ENCODE peak calls at places on chromosomes 4 and X, in nine cellular contexts. V, L, G, P, E, R, K, X and O are unnamed samples.

GRCh38 chr4:159178147-159178541 is 75.3 kb downstream of the RAPGEF2 start:
- DNase-seq in G (no peak), X (no peak), R (no peak), K (no peak), E (no peak), P (no peak), L (no peak), V (no peak), O (no peak)

GRCh38 chr4:123786955-123787354 is 390.4 kb downstream of the SPRY1 start:
- DNase-seq in X (peak), L (no peak), V (no peak), E (no peak), P (peak), R (peak), K (no peak), G (peak), O (no peak)

GRCh38 chr4:40656221-40656863 is 26.7 kb upstream of the RBM47 start:
- DNase-seq in K (no peak), G (no peak), E (no peak), V (no peak), R (no peak), L (peak), P (peak), X (no peak), O (no peak)

GRCh38 chr4:48790581-48790980 is 10.5 kb upstream of the FRYL start:
- DNase-seq in V (no peak), E (no peak), L (no peak), X (no peak), P (no peak), K (no peak), G (no peak), R (no peak), O (no peak)

GRCh38 chrX:36534900-36535299 is 473.3 kb upstream of the FAM47C start:
- DNase-seq in G (no peak), P (no peak), X (no peak), K (no peak), L (no peak), V (no peak), E (no peak), R (no peak), O (no peak)

GRCh38 chr4:7462509-7462971 is 27.8 kb upstream of the PSAPL1 start:
- DNase-seq in V (peak), E (peak), P (no peak), R (no peak), K (peak), L (no peak), X (peak), G (peak), O (peak)

GRCh38 chr4:13547563-13548041 is 3.3 kb upstream of the NKX3-2 start:
- DNase-seq in E (no peak), R (peak), P (peak), L (no peak), G (no peak), V (no peak), K (no peak), X (no peak), O (no peak)

GRCh38 chr4:141853091-141853734 is 216.8 kb downstream of the IL15 start:
- DNase-seq in K (no peak), L (no peak), P (peak), E (no peak), G (no peak), R (no peak), X (no peak), V (peak), O (no peak)

GRCh38 chrX:23871905-23872546 is 35.7 kb downstream of the APOO start:
- DNase-seq in G (no peak), V (peak), L (no peak), X (no peak), E (peak), K (peak), P (no peak), R (no peak), O (no peak)

GRCh38 chr4:184669251-184669650 is 19.7 kb downstream of the PRIMPOL start:
- DNase-seq in E (no peak), K (no peak), L (no peak), X (no peak), G (no peak), R (no peak), V (no peak), P (no peak), O (no peak)

GRCh38 chr4:139770361-139770760 is 104.7 kb downstream of the MGST2 start:
- DNase-seq in R (no peak), G (no peak), L (no peak), E (peak), V (peak), P (no peak), K (no peak), X (no peak), O (no peak)

GRCh38 chrX:72393836-72394517 is 88.3 kb upstream of the CITED1 start:
- DNase-seq in X (no peak), P (no peak), G (no peak), K (no peak), V (no peak), E (no peak), R (no peak), L (no peak), O (no peak)

GRCh38 chrX:24117288-24117687 is 32.2 kb upstream of the ZFX start:
- DNase-seq in E (peak), R (peak), L (no peak), K (no peak), X (peak), G (no peak), V (peak), P (no peak), O (no peak)

GRCh38 chr4:8402640-8403039 is 37.9 kb downstream of the ACOX3 start:
- DNase-seq in P (no peak), L (no peak), G (no peak), R (no peak), E (peak), X (no peak), V (no peak), K (no peak), O (no peak)

GRCh38 chrX:53091354-53091753 is 2.6 kb upstream of the KANTR start:
- DNase-seq in R (no peak), X (no peak), V (no peak), L (no peak), P (no peak), E (no peak), G (no peak), K (peak), O (no peak)

GRCh38 chr4:181692965-181693364 is 550.2 kb upstream of the TENM3 start:
- DNase-seq in P (no peak), G (no peak), E (no peak), L (no peak), X (no peak), V (no peak), K (no peak), R (no peak), O (no peak)

GRCh38 chr4:153217440-153217839 is 13.2 kb downstream of the TRIM2 start:
- DNase-seq in V (no peak), E (no peak), G (no peak), P (no peak), X (no peak), L (no peak), R (no peak), K (no peak), O (no peak)

GRCh38 chr4:2457481-2458295 is 11.2 kb upstream of the RNF4 start:
- DNase-seq in K (no peak), P (no peak), X (no peak), G (peak), R (no peak), E (no peak), V (no peak), L (no peak), O (no peak)

GRCh38 chrX:14073158-14073557 is 43.5 kb upstream of the GEMIN8 start:
- DNase-seq in G (no peak), L (no peak), K (no peak), P (no peak), R (no peak), E (no peak), V (no peak), X (no peak), O (no peak)

GRCh38 chr4:8128096-8128856 is 30.3 kb downstream of the ABLIM2 start:
- DNase-seq in V (no peak), L (no peak), X (no peak), R (no peak), K (no peak), P (no peak), G (no peak), E (no peak), O (no peak)

GRCh38 chrX:153349952-153350351 is 16.0 kb downstream of the ZNF275 start:
- DNase-seq in K (no peak), V (no peak), X (no peak), E (no peak), L (no peak), P (no peak), G (no peak), R (no peak), O (no peak)

GRCh38 chr4:152815078-152815477 is 35.3 kb downstream of the ARFIP1 start:
- DNase-seq in X (no peak), L (no peak), V (no peak), K (no peak), E (no peak), R (no peak), G (no peak), P (no peak), O (no peak)

GRCh38 chr4:184310881-184311709 is 93.4 kb upstream of the ENPP6 start:
- DNase-seq in E (peak), V (no peak), G (peak), L (no peak), P (peak), X (no peak), R (no peak), K (no peak), O (no peak)

DNA sequence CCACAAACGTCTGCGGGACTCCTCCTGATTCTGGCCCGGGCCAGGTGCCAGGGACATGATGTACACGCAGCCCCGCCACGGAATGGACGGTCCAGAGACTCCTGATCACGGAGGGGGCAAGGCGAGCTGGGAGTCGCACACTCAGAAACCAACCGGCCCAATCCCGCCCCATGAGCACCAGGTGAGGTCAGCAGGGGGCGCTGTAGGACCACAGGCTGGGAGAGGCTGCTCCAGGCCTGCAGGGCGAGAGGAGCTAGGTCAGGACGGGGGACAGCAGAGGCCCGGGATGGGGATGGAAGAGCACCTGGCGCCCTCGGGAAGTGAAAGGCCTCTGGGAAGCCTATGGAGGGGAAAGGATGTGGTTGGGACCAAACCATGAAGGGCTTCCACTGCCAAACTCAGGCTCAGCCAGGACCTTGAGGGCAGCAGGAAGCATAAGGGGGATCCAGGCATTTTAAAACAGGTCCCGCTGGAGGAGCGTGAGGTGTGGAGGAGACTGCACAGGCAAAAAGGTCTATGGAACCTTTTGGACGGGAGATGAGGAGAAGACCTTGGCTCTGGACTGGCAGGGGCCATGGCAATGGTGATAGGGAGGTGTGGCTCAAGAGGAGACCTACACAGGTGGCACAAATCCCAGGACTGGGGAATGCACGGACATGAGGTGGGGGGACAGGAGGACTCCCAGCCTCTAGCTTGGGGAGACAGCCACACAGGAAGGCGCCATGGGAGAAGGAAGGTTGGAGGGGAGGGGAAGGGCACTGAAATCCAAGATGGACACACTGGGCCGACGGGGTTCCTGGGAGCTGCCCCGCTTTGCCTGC is 79.2 kb downstream of the MTMR1 start:
- DNase-seq in E (peak), P (peak), G (peak), L (no peak), V (peak), R (peak), K (peak), X (peak), O (peak)
- TF ChIP-seq EP300 in E (no peak), P (no peak), G (no peak), L (no peak), V (no peak), R (no peak), K (no peak), X (no peak), O (no peak)

GRCh38 chr4:87103691-87104187 is 116.7 kb downstream of the KLHL8 start:
- DNase-seq in V (no peak), G (no peak), K (no peak), X (no peak), R (no peak), E (no peak), P (no peak), L (no peak), O (no peak)
- TF ChIP-seq EP300 in V (no peak), G (no peak), K (no peak), X (no peak), R (no peak), E (no peak), P (no peak), L (no peak), O (no peak)

DNA sequence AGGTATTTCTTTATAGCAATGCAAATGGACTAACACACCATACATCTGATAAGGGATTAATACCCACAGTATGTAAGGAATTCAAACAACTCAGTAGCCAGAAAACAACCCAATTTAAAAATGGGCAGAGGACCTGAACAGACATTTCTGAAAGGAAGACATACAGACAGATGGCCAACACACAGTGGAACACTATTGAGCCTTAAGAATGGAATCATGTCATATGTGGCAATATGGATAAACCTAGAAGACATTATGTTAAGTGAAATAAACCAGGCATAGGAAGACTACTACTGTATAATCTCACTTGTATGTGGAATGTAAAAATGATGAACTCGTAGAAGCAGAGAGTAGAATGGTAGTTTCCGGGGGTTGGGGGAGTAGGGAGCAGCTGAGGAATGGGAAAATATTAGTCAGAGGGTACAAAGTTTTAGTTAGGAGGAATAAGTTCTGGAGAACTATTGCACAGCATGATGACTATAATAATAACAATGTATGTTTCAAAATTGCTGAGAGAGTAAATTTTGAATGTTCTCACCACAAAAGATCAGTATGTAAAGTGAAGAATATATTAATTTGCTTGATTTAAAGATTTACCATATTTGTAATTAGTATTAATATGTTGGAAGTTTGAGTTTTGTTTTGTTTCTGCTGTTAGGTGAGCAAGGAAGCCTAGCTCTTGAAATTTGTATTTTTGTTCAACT is 25.2 kb downstream of the WDR44 start:
- DNase-seq in P (no peak), K (no peak), V (no peak), R (no peak), E (no peak), G (no peak), L (no peak), X (no peak), O (no peak)
- TF ChIP-seq EP300 in P (no peak), K (no peak), V (no peak), R (no peak), E (no peak), G (no peak), L (no peak), X (no peak), O (no peak)

GRCh38 chr4:174156239-174156826 is 127.1 kb downstream of the FBXO8 start:
- DNase-seq in L (peak), X (no peak), V (peak), G (no peak), E (no peak), P (no peak), R (no peak), K (no peak), O (peak)
- TF ChIP-seq EP300 in L (no peak), X (no peak), V (no peak), G (no peak), E (no peak), P (no peak), R (no peak), K (no peak), O (no peak)